ENCODE peak calls at places on chromosomes 5 and 9, in six cellular contexts. H is skeletal muscle cell; L is fibroblast of mammary gland; C is GM23248; V is stimulated activated CD8-positive, alpha-beta memory T cell treated with anti-CD3 and anti-CD28 coated beads, Interleukin-15, amount 100 ng/mL, for 1 hour; G is sigmoid colon. Y is an unnamed sample.
A peak's percentile ranks its signal among the peaks of the same experiment; 100 is the strongest.

GRCh38 chr5:179294131-179294780 is 51.0 kb downstream of the ADAMTS2 start:
- DNase-seq in G (peak; percentile 48), V (no peak), C (peak; percentile 59), L (no peak), H (no peak), Y (no peak)

GRCh38 chr9:2013688-2014087 is 1.5 kb upstream of the SMARCA2 start:
- DNase-seq in L (peak; percentile 69), V (no peak), C (peak; percentile 77), H (no peak), G (no peak), Y (no peak)

GRCh38 chr9:100437860-100438805 is 11.2 kb downstream of the MSANTD3 start:
- DNase-seq in C (peak; percentile 71), V (peak; percentile 54), L (peak; percentile 84), H (no peak), G (peak; percentile 86), Y (peak; percentile 95)

GRCh38 chr9:119959846-119960545 is 590.8 kb upstream of the BRINP1 start:
- DNase-seq in G (no peak), V (no peak), C (peak; percentile 20), H (no peak), L (peak; percentile 6), Y (no peak)

GRCh38 chr5:34585601-34586104 is 70.5 kb upstream of the RAI14 start:
- DNase-seq in G (no peak), L (peak; percentile 73), C (peak; percentile 71), H (no peak), V (no peak), Y (no peak)

GRCh38 chr9:102499468-102499867 is 495.7 kb upstream of the CYLC2 start:
- DNase-seq in C (no peak), V (no peak), H (peak; percentile 11), G (no peak), L (no peak), Y (no peak)

GRCh38 chr9:86353591-86354047 is 591 bp downstream of the TUT7 start:
- DNase-seq in V (no peak), G (no peak), H (no peak), L (peak; percentile 27), C (peak; percentile 55), Y (no peak)

GRCh38 chr9:131677445-131678180 is 62.3 kb downstream of the RAPGEF1 start:
- DNase-seq in L (peak; percentile 77), G (no peak), H (no peak), V (no peak), C (peak; percentile 83), Y (no peak)

Y was measured in omental fat pad.